ENCODE peak calls at places on chromosome 10, in seven cellular contexts. C is uterus, H is aorta, U is heart right ventricle, F is fibroblast of lung, R is OCI-LY7, M is IMR-90. G is an unnamed sample. For H3K9me3 and H3K4me1, the result is how much of the 10 kb centered on the place peaks cover.

GRCh38 chr10:26093229-26093628 is 123.3 kb upstream of the GAD2 start:
- DNase-seq in F (no peak), C (no peak), H (no peak), R (no peak), M (no peak), U (no peak), G (no peak)

GRCh38 chr10:125095776-125096175 is 64.6 kb downstream of the CTBP2 start:
- DNase-seq in R (no peak), C (no peak), H (peak), M (no peak), U (no peak), F (no peak), G (no peak)

GRCh38 chr10:25867321-25867720 is 66.7 kb upstream of the MYO3A start:
- DNase-seq in R (no peak), H (no peak), C (no peak), U (no peak), F (no peak), M (no peak), G (no peak)

GRCh38 chr10:86139066-86139657 is 227.4 kb downstream of the GRID1 start:
- DNase-seq in F (no peak), H (peak), R (peak), C (no peak), M (no peak), U (no peak), G (no peak)

GRCh38 chr10:104120512-104120902 is 1.5 kb upstream of the SFR1 start:
- DNase-seq in R (no peak), F (no peak), M (no peak), U (no peak), H (no peak), C (no peak), G (no peak)

GRCh38 chr10:112768121-112768520 is 181.9 kb upstream of the TCF7L2 start:
- DNase-seq in F (no peak), R (no peak), M (no peak), H (no peak), U (no peak), C (no peak), G (no peak)

GRCh38 chr10:7797582-7797981 is 9.6 kb downstream of the ATP5F1C start:
- DNase-seq in F (peak), M (peak), U (peak), R (no peak), C (no peak), H (no peak), G (no peak)

GRCh38 chr10:49761789-49762565 is at the start of gene OGDHL:
- DNase-seq in R (peak), C (no peak), H (no peak), U (peak), M (peak), F (peak), G (peak)

GRCh38 chr10:16770646-16771045 is 46.6 kb downstream of the RSU1 start:
- DNase-seq in F (no peak), H (no peak), M (no peak), R (no peak), C (no peak), U (no peak), G (no peak)

GRCh38 chr10:125148021-125148439 is 12.3 kb downstream of the CTBP2 start:
- DNase-seq in C (peak), H (peak), F (peak), R (no peak), M (no peak), U (no peak), G (no peak)

GRCh38 chr10:44262551-44263251 is 122.2 kb downstream of the CXCL12 start:
- DNase-seq in R (no peak), C (no peak), H (no peak), U (no peak), M (no peak), F (no peak), G (no peak)

GRCh38 chr10:100345570-100346330 is 1.3 kb upstream of the SCD start:
- DNase-seq in C (no peak), M (peak), F (peak), H (no peak), U (no peak), R (peak), G (peak)

GRCh38 chr10:5532618-5533097 is 7.9 kb downstream of the CALML3 start:
- DNase-seq in H (peak), M (no peak), F (no peak), U (no peak), C (no peak), R (no peak), G (peak)

GRCh38 chr10:100866575-100867098 is 46.1 kb upstream of the SLF2 start:
- DNase-seq in M (no peak), F (no peak), U (no peak), C (no peak), R (no peak), H (no peak), G (no peak)

GRCh38 chr10:86671985-86672710 is 3.8 kb downstream of the LDB3 start:
- DNase-seq in M (peak), F (no peak), U (peak), C (peak), R (peak), H (peak), G (peak)

DNA sequence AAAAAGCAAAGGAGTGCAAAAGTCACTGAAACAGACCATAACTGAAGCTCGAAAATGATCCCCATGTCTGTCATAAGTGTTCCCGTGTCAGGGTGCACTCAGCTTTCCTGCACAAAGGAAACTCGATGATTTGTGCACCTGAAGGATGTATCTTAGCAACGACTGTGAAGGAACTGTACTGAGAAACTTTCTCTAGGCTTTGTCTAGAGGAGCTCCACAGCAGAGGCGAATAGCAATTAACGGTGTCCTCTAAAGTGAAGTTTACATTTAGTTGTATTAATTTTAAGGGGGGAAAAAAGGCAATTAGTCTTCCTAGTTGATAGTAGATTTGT is 24.2 kb upstream of the DDX50 start:
- DNase-seq in R (no peak), F (no peak), M (no peak), H (no peak), C (no peak), U (no peak), G (no peak)
- H3K4me3 ChIP-seq in R (no peak), F (no peak), M (no peak), H (no peak), C (no peak), U (no peak), G (no peak)

GRCh38 chr10:77575271-77576006 is 62.2 kb downstream of the KCNMA1 start:
- DNase-seq in F (no peak), C (no peak), H (no peak), M (no peak), R (no peak), U (no peak), G (no peak)

GRCh38 chr10:77577666-77578229 is 59.9 kb downstream of the KCNMA1 start:
- DNase-seq in C (no peak), R (no peak), U (no peak), M (no peak), F (no peak), H (no peak), G (no peak)

GRCh38 chr10:77578583-77579227 is 58.9 kb downstream of the KCNMA1 start:
- DNase-seq in H (peak), R (no peak), F (no peak), U (no peak), C (no peak), M (peak), G (no peak)

GRCh38 chr10:77576007-77576367 is 61.6 kb downstream of the KCNMA1 start:
- DNase-seq in U (no peak), R (no peak), M (no peak), F (no peak), H (no peak), C (no peak), G (no peak)

DNA sequence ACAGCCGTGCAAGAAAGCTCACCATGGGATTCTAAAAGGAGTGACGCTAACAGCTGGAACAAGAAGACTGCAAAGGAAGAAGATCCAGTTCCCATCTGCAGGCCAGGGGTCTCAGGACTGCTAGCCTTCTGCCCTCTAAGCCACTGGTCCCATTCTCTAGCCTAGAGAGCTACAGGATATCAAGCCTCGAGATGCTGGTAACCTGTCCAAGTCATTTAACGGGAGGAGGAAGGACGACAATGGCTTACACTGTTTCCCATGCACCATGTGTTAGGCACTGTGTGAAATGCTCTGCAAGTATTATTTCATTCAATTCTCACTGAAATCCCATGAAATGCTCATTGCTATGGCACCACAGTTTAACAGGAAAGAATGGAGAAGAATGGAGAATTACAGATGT is 61.0 kb downstream of the KCNMA1 start:
- DNase-seq in R (no peak), U (no peak), F (no peak), C (no peak), H (no peak), M (no peak), G (no peak)
- H3K9me3 ChIP-seq in R (under half), U (under half), F (under half), C (under half), H (under half), M (under half), G (under half)

DNA sequence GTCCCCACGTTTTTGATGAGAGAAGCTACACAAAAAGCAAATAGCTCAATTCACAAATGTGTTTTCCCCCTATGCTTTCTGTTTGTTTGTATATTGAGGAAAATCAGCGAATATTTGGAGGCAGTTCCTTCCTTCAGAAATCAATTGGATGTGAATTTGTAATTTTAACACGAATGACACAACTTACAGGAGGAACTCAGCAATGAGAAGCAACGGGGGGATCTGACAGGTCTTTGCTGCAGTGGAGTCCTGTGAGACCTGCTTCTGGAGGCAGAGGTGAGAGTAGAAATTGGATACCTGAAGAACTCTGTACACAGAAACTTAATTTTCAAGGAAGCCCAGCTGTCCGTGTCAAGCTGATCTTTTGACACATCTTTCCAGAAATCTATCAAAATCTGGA is 370.4 kb downstream of the GFRA1 start:
- DNase-seq in C (no peak), R (no peak), F (no peak), U (no peak), M (no peak), H (no peak), G (no peak)
- H3K4me1 ChIP-seq in C (under half), R (under half), F (under half), U (under half), M (under half), H (under half), G (under half)

DNA sequence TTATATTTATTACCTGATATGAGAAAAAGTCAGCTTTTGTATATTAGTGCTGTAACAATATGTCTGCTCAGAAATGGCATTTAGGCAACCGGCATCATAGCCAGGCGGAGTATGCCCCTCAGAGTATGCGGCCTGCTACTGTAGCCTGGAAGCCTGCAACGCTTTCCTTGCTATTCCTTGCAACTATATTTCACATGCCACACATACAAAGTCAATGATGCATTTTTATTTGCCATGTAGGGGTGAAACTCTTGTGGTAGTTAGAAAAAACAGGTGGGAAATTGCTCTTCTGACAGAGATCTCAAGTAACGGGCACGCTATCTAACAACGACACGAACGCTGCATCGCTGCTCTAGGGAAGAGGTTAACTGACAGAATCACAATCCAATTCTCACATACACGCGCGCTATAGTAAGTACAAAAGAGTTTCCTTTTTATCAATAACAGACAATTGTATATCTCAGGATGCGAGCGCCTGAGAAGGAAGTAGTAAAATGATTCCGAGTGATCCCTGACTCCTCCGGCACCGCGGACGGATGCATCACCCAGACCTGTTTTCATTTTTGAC is 5.9 kb downstream of the EBF3 start:
- DNase-seq in U (no peak), H (no peak), C (no peak), F (no peak), M (no peak), R (no peak), G (no peak)
- H3K4me3 ChIP-seq in U (peak), H (no peak), C (no peak), F (no peak), M (no peak), R (no peak), G (no peak)

GRCh38 chr10:78875331-78875877 is 193.4 kb upstream of the ZMIZ1 start:
- DNase-seq in H (no peak), R (no peak), M (no peak), C (no peak), U (no peak), F (no peak), G (no peak)

GRCh38 chr10:78876449-78876848 is 192.3 kb upstream of the ZMIZ1 start:
- DNase-seq in C (no peak), M (no peak), R (no peak), F (no peak), U (no peak), H (no peak), G (no peak)

GRCh38 chr10:78875932-78876331 is 192.8 kb upstream of the ZMIZ1 start:
- DNase-seq in R (no peak), U (no peak), H (no peak), M (no peak), C (no peak), F (no peak), G (no peak)

DNA sequence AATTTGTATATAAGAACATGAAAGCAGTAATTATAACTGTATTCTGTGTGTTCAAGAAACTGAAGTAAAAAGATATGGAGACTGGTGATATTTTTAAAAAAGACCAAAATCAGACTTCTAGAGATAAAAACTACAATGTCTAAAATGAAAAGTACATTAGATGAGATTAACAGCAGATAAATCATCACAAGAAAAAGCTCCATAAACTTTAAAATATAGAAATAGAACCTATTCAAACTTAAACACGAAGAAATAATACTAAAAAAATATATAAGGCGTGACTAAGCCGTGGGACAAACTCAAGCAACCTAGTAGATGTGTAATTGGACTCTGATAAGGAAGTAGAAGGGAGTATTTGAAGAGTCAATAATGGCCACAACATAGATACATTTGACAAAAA is 189.1 kb upstream of the ZMIZ1 start:
- DNase-seq in R (no peak), F (no peak), C (no peak), M (no peak), U (no peak), H (no peak), G (no peak)
- H3K9me3 ChIP-seq in R (under half), F (under half), C (under half), M (under half), U (under half), H (under half), G (under half)

G was measured in Caco-2.